ENCODE peak calls at places on chromosomes 11 and 22, in four cellular contexts. A is HepG2, X is K562, I is GM12878. Y is an unnamed sample.

GRCh38 chr11:64609436-64610047 is 18.5 kb downstream of the SLC22A12 start:
- DNase-seq in A (no peak), X (no peak), I (no peak), Y (no peak)

GRCh38 chr11:102471474-102471873 is 18.9 kb upstream of the TMEM123 start:
- DNase-seq in I (no peak), A (no peak), X (no peak), Y (no peak)

GRCh38 chr11:121659811-121660210 is 207.0 kb upstream of the SORL1-AS1 start:
- DNase-seq in X (no peak), I (no peak), A (no peak), Y (no peak)

GRCh38 chr11:69356703-69357457 is 62.9 kb downstream of the MYEOV start:
- DNase-seq in I (no peak), A (no peak), X (no peak), Y (no peak)

GRCh38 chr22:30920407-30920806 is 48.2 kb downstream of the MORC2 start:
- DNase-seq in I (peak), X (peak), A (peak), Y (peak)

GRCh38 chr11:111189466-111189865 is 56.1 kb upstream of the POU2AF2 start:
- DNase-seq in A (no peak), X (no peak), I (no peak), Y (no peak)

GRCh38 chr11:34909435-34909834 is 6.7 kb downstream of the APIP start:
- DNase-seq in I (no peak), X (no peak), A (no peak), Y (no peak)

GRCh38 chr11:94926698-94927237 is 46.6 kb downstream of the CWC15 start:
- DNase-seq in I (no peak), A (no peak), X (no peak), Y (no peak)

GRCh38 chr11:46529086-46529905 is 64.5 kb downstream of the AMBRA1 start:
- DNase-seq in A (peak), I (no peak), X (peak), Y (peak)

GRCh38 chr11:57219021-57219627 is 17.9 kb downstream of the APLNR start:
- DNase-seq in A (no peak), X (no peak), I (no peak), Y (no peak)

GRCh38 chr11:118884613-118885274 is 1.1 kb downstream of the CXCR5 start:
- DNase-seq in X (no peak), I (no peak), A (no peak), Y (no peak)

GRCh38 chr22:36739185-36739584 is 35.6 kb upstream of the CACNG2 start:
- DNase-seq in A (no peak), I (no peak), X (no peak), Y (no peak)

GRCh38 chr22:19275919-19276600 is 15.5 kb downstream of the CLTCL1 start:
- DNase-seq in A (no peak), I (no peak), X (peak), Y (no peak)

GRCh38 chr22:46781291-46781690 is 18.8 kb downstream of the TBC1D22A start:
- DNase-seq in X (no peak), I (no peak), A (no peak), Y (no peak)

GRCh38 chr11:119594639-119595249 is 134.3 kb downstream of the NECTIN1 start:
- DNase-seq in X (peak), A (peak), I (no peak), Y (no peak)

GRCh38 chr22:37377927-37378326 is 49.4 kb downstream of the ELFN2 start:
- DNase-seq in A (no peak), I (no peak), X (no peak), Y (no peak)

GRCh38 chr11:10294289-10294953 is 402 bp upstream of the SBF2 start:
- DNase-seq in I (no peak), X (no peak), A (no peak), Y (peak)
- TF ChIP-seq FOXK2 in I (no peak), X (no peak), A (peak), Y (no peak)

GRCh38 chr11:1223346-1224108 is 661 bp downstream of the MUC5B start:
- DNase-seq in X (no peak), A (no peak), I (no peak), Y (no peak)
- TF ChIP-seq FOXK2 in X (no peak), A (no peak), I (no peak), Y (no peak)

GRCh38 chr11:88404363-88404762 is 66.8 kb upstream of the CTSC start:
- DNase-seq in A (no peak), I (no peak), X (no peak), Y (no peak)

GRCh38 chr11:88404932-88405710 is 67.6 kb upstream of the CTSC start:
- DNase-seq in I (no peak), A (no peak), X (no peak), Y (no peak)

GRCh38 chr11:88402784-88403183 is 65.2 kb upstream of the CTSC start:
- DNase-seq in I (no peak), X (no peak), A (no peak), Y (no peak)

GRCh38 chr11:88399171-88399570 is 61.6 kb upstream of the CTSC start:
- DNase-seq in I (no peak), X (no peak), A (no peak), Y (no peak)

GRCh38 chr11:88402192-88402715 is 64.7 kb upstream of the CTSC start:
- DNase-seq in I (peak), X (no peak), A (no peak), Y (no peak)
- TF ChIP-seq FOXK2 in I (no peak), X (no peak), A (no peak), Y (no peak)

DNA sequence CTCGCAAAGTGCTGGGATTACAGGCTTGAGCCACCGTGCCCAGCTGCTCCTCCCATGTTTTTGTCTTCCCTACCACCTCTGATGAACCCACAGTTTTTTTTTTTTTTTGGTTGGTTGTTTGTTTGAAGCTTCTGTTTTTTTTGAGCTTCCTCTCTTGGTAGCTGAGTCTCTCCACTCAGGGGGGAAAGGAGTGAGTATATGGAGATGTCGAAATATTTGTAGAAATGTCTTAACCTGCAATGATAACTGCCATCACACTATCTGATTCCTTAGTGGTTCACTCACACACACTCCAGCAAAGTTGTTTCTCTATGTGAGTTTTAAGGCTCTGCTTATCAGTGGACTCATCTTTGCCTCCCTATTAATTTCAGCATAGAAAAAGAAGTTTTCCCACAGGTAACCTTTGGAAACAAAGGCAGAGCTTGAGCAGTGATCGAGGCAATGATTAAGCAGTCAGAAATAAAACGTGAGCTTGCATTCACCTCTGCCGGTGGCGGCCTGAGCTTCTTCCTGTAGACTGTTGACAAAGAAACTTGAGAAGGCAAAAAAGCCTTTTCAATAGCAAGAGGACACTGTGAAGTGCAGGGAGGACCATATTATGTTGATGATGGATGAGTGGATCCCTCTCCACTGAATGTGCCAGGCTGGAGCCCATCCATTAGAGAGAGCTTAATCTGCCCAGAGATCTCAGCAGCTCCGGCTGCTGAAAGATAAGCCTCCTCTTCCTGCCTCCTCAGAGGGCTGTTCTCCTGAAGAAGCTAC is 29.0 kb upstream of the RASSF10 start:
- DNase-seq in X (no peak), A (peak), I (no peak), Y (no peak)
- TF ChIP-seq FOXK2 in X (no peak), A (no peak), I (no peak), Y (no peak)

GRCh38 chr11:130400793-130401483 is 27.5 kb downstream of the ADAMTS8 start:
- DNase-seq in X (no peak), I (no peak), A (no peak), Y (no peak)
- TF ChIP-seq FOXK2 in X (no peak), I (no peak), A (no peak), Y (no peak)

DNA sequence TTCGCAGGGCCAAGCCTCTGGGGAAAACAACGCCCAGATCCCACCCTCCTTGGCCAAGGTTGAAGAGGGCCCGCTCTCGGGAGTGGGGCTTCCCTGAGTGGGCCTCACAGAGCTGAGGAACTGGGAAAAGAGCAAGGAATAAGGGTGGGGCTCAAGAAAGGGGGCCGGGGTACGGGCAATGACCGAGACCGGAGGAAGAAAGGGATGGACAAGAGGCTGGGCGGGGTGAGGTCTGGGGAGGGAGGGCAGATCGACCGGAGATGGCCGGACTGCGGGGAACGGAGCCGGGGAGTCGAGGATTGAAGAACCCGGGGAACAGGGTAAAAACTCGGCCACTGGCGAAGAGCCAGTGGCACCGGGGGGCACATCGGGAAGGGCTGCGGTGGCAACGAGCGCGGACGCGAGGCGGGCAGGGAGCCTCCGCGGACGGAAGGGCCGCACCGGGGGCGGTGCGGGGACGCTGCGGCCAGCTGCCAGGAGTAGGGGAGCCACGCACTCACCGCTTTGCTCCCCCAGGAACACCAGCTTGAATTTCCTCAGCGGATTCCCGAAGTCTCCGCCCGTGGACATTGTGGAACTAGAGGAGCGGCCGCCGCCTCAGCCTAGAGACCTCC is 701 bp downstream of the RAB6A start:
- DNase-seq in I (no peak), A (no peak), X (peak), Y (peak)
- TF ChIP-seq FOXK2 in I (no peak), A (no peak), X (no peak), Y (no peak)

DNA sequence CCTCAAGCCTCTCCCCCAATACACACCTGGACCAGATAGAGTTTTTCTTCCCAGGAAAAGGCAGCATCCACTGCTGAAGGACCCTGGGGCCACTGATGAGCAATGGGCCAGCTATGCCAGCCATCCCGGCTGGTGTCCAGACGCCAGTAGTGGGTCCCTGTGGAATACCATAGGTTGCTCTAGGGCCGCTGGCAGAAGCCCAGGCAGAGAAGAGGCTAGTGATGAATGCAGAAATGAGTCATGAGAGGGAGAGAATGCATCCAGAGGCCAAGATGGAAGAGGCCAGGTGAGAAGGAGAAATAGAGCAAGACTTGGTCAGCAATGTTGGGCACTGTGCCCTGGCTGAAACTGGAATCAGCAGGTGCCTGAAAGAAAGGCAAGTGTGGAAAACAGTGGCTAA is 8.9 kb downstream of the HPX start:
- DNase-seq in X (no peak), A (no peak), I (no peak), Y (no peak)
- TF ChIP-seq FOXK2 in X (no peak), A (no peak), I (no peak), Y (no peak)